ENCODE peak calls at places on chromosomes 6 and 20, in ten cellular contexts. Z is SK-N-SH, J is OCI-LY7, U is foreskin fibroblast, L is ovary, I is hepatocyte, K is fibroblast of mammary gland, D is Peyer's patch, A is lower lobe of right lung, P is HCT116. V is an unnamed sample.

GRCh38 chr6:21665436-21666199 is 72.1 kb downstream of the SOX4 start:
- DNase-seq in J (no peak), K (no peak), D (no peak), P (no peak), I (peak; percentile 7), L (peak; percentile 57), Z (peak; percentile 36), U (no peak), A (no peak), V (no peak)

GRCh38 chr20:49483018-49483705 is 694 bp upstream of the KCNB1 start:
- DNase-seq in J (no peak), L (no peak), K (no peak), Z (peak; percentile 75), U (no peak), A (no peak), P (no peak), D (no peak), I (peak; percentile 13), V (no peak)

GRCh38 chr6:123940551-123940950 is 136.9 kb downstream of the NKAIN2 start:
- DNase-seq in L (no peak), A (no peak), U (no peak), J (no peak), D (no peak), P (no peak), Z (no peak), K (no peak), I (no peak), V (no peak)

GRCh38 chr6:21885532-21886089 is 292.1 kb downstream of the SOX4 start:
- DNase-seq in I (peak; percentile 70), J (no peak), U (peak; percentile 65), L (peak; percentile 58), P (no peak), Z (peak; percentile 55), A (no peak), D (no peak), K (peak; percentile 88), V (peak; percentile 84)

GRCh38 chr6:5684320-5684719 is 322.4 kb downstream of the NRN1 start:
- DNase-seq in J (no peak), A (no peak), D (no peak), Z (no peak), U (peak; percentile 60), I (no peak), P (no peak), L (no peak), K (peak; percentile 70), V (no peak)

GRCh38 chr6:41546475-41546865 is 289 bp downstream of the FOXP4 start:
- DNase-seq in D (no peak), P (no peak), K (peak; percentile 31), I (no peak), Z (no peak), U (peak; percentile 50), J (peak; percentile 71), L (no peak), A (no peak), V (no peak)

GRCh38 chr6:93423542-93423941 is 4.2 kb upstream of the EPHA7 start:
- DNase-seq in U (no peak), Z (peak; percentile 31), L (no peak), A (no peak), D (no peak), J (peak; percentile 60), P (peak; percentile 8), K (peak; percentile 44), I (peak; percentile 73), V (peak; percentile 51)

GRCh38 chr6:134267917-134268361 is 50.0 kb downstream of the SGK1 start:
- DNase-seq in L (peak; percentile 61), A (no peak), J (no peak), Z (no peak), U (no peak), K (no peak), D (no peak), P (no peak), I (peak; percentile 58), V (peak; percentile 89)

DNA sequence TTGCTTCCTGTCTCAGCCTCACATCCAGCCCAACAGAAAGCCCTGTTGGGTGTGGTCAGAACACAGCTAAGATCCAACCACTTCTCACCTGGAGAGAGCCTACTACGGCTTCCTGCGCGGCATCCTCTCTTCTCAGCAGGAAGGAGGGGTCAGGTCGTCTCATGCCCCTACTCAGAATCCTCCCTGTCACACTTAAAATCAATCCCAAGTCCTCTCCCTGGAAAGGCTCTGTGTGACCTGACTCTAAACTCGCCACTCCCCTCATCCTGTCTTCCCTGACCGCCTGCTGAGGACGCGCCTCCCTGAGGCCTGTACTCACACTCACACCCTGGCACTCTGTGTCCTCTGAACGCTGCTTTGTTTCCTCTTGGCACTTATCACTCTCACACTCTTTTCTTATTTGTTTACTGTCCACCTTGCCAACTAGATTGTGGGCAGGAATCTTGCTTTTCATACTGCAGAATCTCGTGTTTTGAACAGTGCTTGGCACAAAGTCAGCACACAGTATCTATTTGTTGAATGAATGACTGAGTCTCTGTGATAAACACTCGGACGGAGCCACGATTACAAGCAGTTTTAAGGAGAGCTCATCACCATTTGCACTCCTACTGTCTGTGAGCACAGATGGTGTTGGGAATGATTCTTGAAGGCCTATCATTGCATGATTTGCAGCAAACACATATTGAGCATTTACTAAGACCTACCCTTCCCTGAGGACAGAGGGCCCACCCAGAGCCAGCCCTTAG is 18.7 kb downstream of the RAB5IF start:
- DNase-seq in K (no peak), D (peak; percentile 71), I (no peak), J (no peak), L (no peak), P (no peak), A (no peak), Z (no peak), U (no peak), V (peak; percentile 12)
- TF ChIP-seq CTCF in K (no peak), D (peak; percentile 39), I (no peak), J (no peak), L (no peak), P (no peak), A (no peak), Z (no peak), U (no peak), V (peak; percentile 2)

DNA sequence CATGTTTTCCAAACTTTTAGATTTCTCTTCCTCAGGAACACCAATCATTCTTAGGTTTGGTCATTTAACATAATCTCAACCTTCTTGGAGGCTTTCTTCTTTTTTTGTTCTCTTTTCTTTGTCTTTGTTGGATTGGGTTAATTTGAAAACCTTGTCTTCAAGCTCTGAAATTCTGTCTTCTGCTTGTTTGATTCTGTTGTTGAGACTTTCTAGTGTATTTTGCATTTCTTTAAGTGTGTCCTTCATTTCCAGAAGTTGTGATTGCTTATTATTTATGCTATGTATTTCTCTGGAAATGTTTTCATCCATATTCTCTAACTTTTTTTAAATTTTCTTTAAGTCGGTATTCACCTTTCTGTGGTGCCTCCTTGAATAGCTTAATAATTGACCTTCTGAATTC is 42.2 kb downstream of the STMND1 start:
- DNase-seq in A (no peak), L (no peak), P (no peak), U (no peak), D (no peak), I (no peak), Z (no peak), J (no peak), K (no peak), V (no peak)
- H3K4me3 ChIP-seq in A (no peak overlapping the region), L (no peak overlapping the region), P (no peak overlapping the region), U (no peak overlapping the region), D (no peak overlapping the region), I (no peak overlapping the region), Z (no peak overlapping the region), J (no peak overlapping the region), K (no peak overlapping the region), V (no peak overlapping the region)

GRCh38 chr6:105138141-105138540 is 41.7 kb downstream of the POPDC3 start:
- DNase-seq in P (no peak), J (no peak), K (no peak), I (no peak), Z (no peak), A (no peak), L (no peak), U (no peak), D (no peak), V (no peak)

GRCh38 chr6:105135056-105135455 is 44.8 kb downstream of the POPDC3 start:
- DNase-seq in U (no peak), K (peak; percentile 43), I (no peak), A (no peak), J (no peak), L (no peak), P (no peak), Z (peak; percentile 51), D (no peak), V (peak; percentile 23)

GRCh38 chr6:105137388-105137787 is 42.4 kb downstream of the POPDC3 start:
- DNase-seq in I (peak; percentile 7), P (no peak), L (peak; percentile 43), A (no peak), U (no peak), D (no peak), Z (peak; percentile 61), J (no peak), K (no peak), V (peak; percentile 18)

GRCh38 chr6:105135907-105136432 is 43.8 kb downstream of the POPDC3 start:
- DNase-seq in U (no peak), I (no peak), Z (no peak), L (no peak), J (no peak), D (no peak), P (no peak), K (peak; percentile 16), A (no peak), V (peak; percentile 27)

GRCh38 chr6:105136433-105137350 is 43.1 kb downstream of the POPDC3 start:
- DNase-seq in J (no peak), A (peak; percentile 61), Z (peak; percentile 97), I (peak; percentile 57), P (no peak), L (peak; percentile 67), D (peak; percentile 67), U (peak; percentile 30), K (peak; percentile 48), V (peak; percentile 58)
- TF ChIP-seq CTCF in J (no peak), A (no peak), Z (peak; percentile 35), I (peak; percentile 12), P (no peak), L (peak; percentile 10), D (peak; percentile 24), U (peak; percentile 2), K (no peak), V (no peak)

GRCh38 chr20:51022227-51022802 is 592 bp downstream of the KCNG1 start:
- DNase-seq in I (no peak), A (no peak), Z (no peak), J (no peak), P (no peak), L (no peak), K (no peak), D (no peak), U (no peak), V (no peak)

GRCh38 chr20:51019598-51020592 is 3.0 kb downstream of the KCNG1 start:
- DNase-seq in P (no peak), J (no peak), L (no peak), K (no peak), Z (peak; percentile 83), U (no peak), I (no peak), D (no peak), A (no peak), V (no peak)

GRCh38 chr20:51020657-51021056 is 2.2 kb downstream of the KCNG1 start:
- DNase-seq in P (no peak), K (no peak), L (no peak), J (no peak), I (no peak), D (no peak), Z (no peak), A (no peak), U (no peak), V (no peak)

GRCh38 chr20:51022803-51023616 is at the start of gene KCNG1:
- DNase-seq in K (peak; percentile 56), P (peak; percentile 49), J (no peak), L (peak; percentile 58), U (peak; percentile 73), D (peak; percentile 89), Z (peak; percentile 97), I (peak; percentile 88), A (peak; percentile 59), V (peak; percentile 69)

DNA sequence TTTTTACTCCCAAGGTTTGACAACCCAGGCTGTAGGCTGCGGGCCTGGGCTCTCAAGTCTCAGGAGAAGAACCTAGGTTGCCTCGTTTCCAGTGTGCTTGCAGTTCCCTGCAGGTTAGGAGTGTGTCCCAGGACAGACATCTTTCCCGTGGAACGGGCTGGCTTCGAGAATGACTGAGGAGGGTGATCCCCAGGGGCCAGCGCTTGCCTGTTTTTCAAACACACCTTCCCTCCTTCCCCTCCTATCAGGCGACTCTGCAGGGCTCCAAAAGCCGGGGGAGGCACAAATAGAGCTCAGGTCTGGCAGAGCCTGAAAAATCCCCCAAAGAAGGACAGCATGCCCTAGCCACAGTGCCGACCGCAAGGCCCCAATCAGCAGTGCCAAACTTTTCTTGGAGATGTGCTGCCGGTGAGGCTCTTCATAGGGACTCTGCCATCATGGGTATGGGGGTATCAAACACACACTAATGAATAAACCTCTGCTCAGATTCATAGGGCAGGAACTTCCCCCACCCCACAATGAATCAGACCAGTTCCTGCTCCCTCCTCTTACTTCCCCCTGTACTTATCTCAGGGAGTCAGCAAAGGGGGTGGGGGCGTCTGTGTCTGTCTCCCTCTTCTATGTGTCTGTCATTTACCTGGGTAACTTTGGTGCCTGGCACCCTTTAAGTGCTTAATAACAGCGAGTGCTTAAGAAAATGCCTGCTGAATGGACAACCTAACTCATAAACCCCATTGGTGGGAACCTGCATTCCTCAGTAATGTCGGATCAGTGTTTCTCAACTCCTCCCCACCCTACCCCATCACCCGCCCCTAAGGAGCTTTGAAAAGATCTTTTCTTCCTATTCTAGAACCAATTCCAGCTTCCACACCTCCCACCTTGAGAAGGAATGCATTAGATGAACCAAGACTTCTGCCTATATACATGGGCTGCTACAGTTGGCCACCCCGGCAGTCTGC is 1.6 kb downstream of the KCNG1 start:
- DNase-seq in J (no peak), U (no peak), I (no peak), D (peak; percentile 28), Z (no peak), A (no peak), K (peak; percentile 35), L (no peak), P (no peak), V (peak; percentile 38)
- H3K4me3 ChIP-seq in J (no peak overlapping the region), U (no peak overlapping the region), I (no peak overlapping the region), D (no peak overlapping the region), Z (peak overlapping the region; percentile 82), A (no peak overlapping the region), K (peak overlapping the region; percentile 54), L (peak overlapping the region; percentile 45), P (peak overlapping the region; percentile 80), V (peak overlapping the region; percentile 58)

V was measured in fibroblast of pulmonary artery.